ENCODE peak calls at places on chromosome 1, in five cellular contexts. One of them, this sample, is unnamed.

GRCh38 chr1:231619257-231619634 is 7.3 kb upstream of the DISC1 start:
- DNase-seq in lung: no peak
- DNase-seq in pancreas: no peak
- DNase-seq in testis: no peak
- DNase-seq in adrenal gland: no peak
- DNase-seq in this sample: no peak

GRCh38 chr1:58861510-58861909 is 77.7 kb upstream of the JUN start:
- DNase-seq in testis: no peak
- DNase-seq in adrenal gland: no peak
- DNase-seq in pancreas: no peak
- DNase-seq in lung: no peak
- DNase-seq in this sample: no peak

GRCh38 chr1:164726235-164726634 is 167.3 kb downstream of the PBX1 start:
- DNase-seq in testis: no peak
- DNase-seq in lung: no peak
- DNase-seq in adrenal gland: peak; percentile 41
- DNase-seq in pancreas: no peak
- DNase-seq in this sample: no peak

GRCh38 chr1:186765446-186765845 is 63.3 kb upstream of the PLA2G4A start:
- DNase-seq in adrenal gland: no peak
- DNase-seq in testis: no peak
- DNase-seq in lung: no peak
- DNase-seq in pancreas: no peak
- DNase-seq in this sample: no peak

GRCh38 chr1:209080170-209080781 is 503.2 kb upstream of the CAMK1G start:
- DNase-seq in lung: no peak
- DNase-seq in testis: no peak
- DNase-seq in adrenal gland: no peak
- DNase-seq in pancreas: no peak
- DNase-seq in this sample: no peak

GRCh38 chr1:76668046-76668445 is 199.2 kb upstream of the ST6GALNAC5 start:
- DNase-seq in adrenal gland: no peak
- DNase-seq in lung: no peak
- DNase-seq in pancreas: no peak
- DNase-seq in testis: no peak
- DNase-seq in this sample: no peak

GRCh38 chr1:106523448-106523847 is 533.0 kb upstream of the PRMT6 start:
- DNase-seq in lung: no peak
- DNase-seq in testis: no peak
- DNase-seq in adrenal gland: no peak
- DNase-seq in pancreas: no peak
- DNase-seq in this sample: no peak

GRCh38 chr1:234624718-234625117 is 14.7 kb upstream of the IRF2BP2 start:
- DNase-seq in adrenal gland: no peak
- DNase-seq in pancreas: no peak
- DNase-seq in lung: no peak
- DNase-seq in testis: no peak
- DNase-seq in this sample: no peak

GRCh38 chr1:45623972-45624371 is at the start of gene CCDC17:
- DNase-seq in testis: no peak
- DNase-seq in pancreas: no peak
- DNase-seq in lung: no peak
- DNase-seq in adrenal gland: no peak
- DNase-seq in this sample: no peak

GRCh38 chr1:218374401-218374848 is 29.3 kb downstream of the TGFB2 start:
- DNase-seq in lung: no peak
- DNase-seq in pancreas: no peak
- DNase-seq in adrenal gland: no peak
- DNase-seq in testis: no peak
- DNase-seq in this sample: no peak

GRCh38 chr1:16348414-16349182 is 3.7 kb downstream of the FBXO42 start:
- DNase-seq in adrenal gland: no peak
- DNase-seq in pancreas: no peak
- DNase-seq in lung: no peak
- DNase-seq in testis: peak; percentile 7
- DNase-seq in this sample: no peak

DNA sequence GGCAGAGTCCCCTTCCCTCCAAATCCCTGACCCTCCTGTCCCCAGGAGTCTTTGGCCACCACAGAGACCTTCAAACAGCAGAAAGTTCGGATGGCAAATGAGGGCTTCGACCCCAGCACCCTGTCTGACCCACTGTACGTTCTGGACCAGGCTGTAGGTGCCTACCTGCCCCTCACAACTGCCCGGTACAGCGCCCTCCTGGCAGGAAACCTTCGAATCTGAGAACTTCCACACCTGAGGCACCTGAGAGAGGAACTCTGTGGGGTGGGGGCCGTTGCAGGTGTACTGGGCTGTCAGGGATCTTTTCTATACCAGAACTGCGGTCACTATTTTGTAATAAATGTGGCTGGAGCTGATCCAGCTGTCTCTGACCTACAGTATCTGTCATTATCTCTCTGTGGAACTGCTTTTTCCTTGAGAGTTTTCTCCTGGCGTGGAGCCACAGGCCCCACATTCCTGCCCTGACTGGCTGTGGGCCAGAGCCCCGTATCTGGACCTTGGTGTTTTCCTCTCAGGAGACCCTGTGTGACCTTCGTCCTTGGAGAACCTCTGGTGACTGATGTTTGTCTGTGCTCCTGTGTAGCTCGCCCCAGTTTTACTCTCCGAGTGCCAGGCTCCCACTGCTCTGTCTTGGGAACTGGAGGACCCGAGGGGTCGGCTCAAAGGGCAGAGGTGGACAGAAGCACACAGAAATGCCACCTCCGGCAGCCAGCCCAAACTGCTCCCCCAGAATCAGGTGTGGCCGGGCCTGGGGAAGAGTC is 4.8 kb downstream of the SLC27A3 start:
- DNase-seq in adrenal gland: peak; percentile 82
- DNase-seq in testis: peak; percentile 69
- DNase-seq in lung: no peak
- DNase-seq in pancreas: peak; percentile 60
- DNase-seq in this sample: no peak
- H3K27me3 ChIP-seq in adrenal gland: no peaks in the 10 kb centered on the region
- H3K27me3 ChIP-seq in testis: no peaks in the 10 kb centered on the region
- H3K27me3 ChIP-seq in lung: no peaks in the 10 kb centered on the region
- H3K27me3 ChIP-seq in pancreas: no peaks in the 10 kb centered on the region
- H3K27me3 ChIP-seq in this sample: no peaks in the 10 kb centered on the region

GRCh38 chr1:109808703-109809102 is 45.0 kb upstream of the EPS8L3 start:
- DNase-seq in pancreas: no peak
- DNase-seq in lung: no peak
- DNase-seq in testis: no peak
- DNase-seq in adrenal gland: no peak
- DNase-seq in this sample: no peak
- H3K4me1 ChIP-seq in pancreas: no peaks in the 10 kb centered on the region
- H3K4me1 ChIP-seq in lung: peaks cover 15% of the 10 kb centered on the region
- H3K4me1 ChIP-seq in testis: peaks cover 4% of the 10 kb centered on the region
- H3K4me1 ChIP-seq in adrenal gland: no peaks in the 10 kb centered on the region
- H3K4me1 ChIP-seq in this sample: peaks cover 9% of the 10 kb centered on the region

DNA sequence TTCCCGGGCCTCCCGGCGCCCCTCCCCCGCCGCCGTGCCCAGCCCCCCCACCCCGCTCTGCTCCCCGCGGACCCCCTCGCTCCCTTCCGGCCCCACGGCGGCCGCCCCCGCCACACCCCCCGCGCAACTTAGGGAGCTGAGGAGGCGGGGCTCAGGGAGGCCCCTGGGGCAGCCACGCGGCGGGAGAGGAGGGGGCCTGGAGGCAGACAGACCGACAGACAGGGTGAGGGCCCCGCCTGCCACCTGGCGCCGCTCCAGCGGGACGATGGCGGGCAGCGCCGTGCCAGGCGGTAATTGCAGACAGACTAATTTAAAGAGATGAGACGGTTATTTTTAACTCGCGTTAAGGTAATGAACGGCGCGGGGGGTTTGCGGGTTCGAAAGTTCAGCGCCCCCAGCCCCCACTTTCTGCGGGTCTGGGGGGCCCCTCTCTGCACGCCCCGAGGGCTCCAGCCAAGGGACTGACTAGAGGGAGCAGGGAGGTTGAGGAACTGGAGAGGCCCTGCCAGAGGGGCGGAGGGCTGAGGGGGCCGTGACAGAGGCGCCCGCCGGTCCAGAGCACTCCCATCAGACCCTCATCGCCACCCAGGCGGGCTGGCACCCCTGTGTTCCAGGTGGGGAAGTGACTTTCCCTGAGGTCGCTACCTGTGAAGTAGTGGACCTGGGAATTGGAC is 5.3 kb downstream of the FOXO6 start:
- DNase-seq in adrenal gland: no peak
- DNase-seq in lung: no peak
- DNase-seq in pancreas: no peak
- DNase-seq in testis: no peak
- DNase-seq in this sample: no peak
- H3K27me3 ChIP-seq in adrenal gland: no peaks in the 10 kb centered on the region
- H3K27me3 ChIP-seq in lung: no peaks in the 10 kb centered on the region
- H3K27me3 ChIP-seq in pancreas: no peaks in the 10 kb centered on the region
- H3K27me3 ChIP-seq in testis: no peaks in the 10 kb centered on the region
- H3K27me3 ChIP-seq in this sample: no peaks in the 10 kb centered on the region

DNA sequence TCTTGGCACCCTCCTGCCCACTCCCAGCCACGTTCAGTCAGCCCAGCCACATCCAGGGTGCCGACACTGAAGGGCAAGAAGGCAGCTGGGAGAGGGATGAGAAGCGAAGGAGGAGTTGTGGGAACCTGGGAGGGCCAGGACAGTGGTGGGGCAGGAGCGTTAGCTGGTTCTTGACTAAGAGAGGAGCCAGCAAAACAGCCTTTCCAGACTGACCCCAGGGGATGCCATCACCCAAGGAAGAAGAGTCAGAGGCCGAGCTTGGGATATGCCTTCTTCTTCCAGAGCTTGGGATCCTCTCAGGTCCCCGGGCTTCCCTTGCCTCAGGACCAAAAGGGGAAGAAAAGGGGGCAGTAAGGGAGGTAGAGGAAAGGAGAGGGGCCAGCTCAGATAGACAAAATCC is 7.2 kb downstream of the INKA2 start:
- DNase-seq in testis: no peak
- DNase-seq in pancreas: no peak
- DNase-seq in lung: peak; percentile 22
- DNase-seq in adrenal gland: peak; percentile 8
- DNase-seq in this sample: no peak
- H3K4me1 ChIP-seq in testis: peaks cover 37% of the 10 kb centered on the region
- H3K4me1 ChIP-seq in pancreas: no peaks in the 10 kb centered on the region
- H3K4me1 ChIP-seq in lung: peaks cover 18% of the 10 kb centered on the region
- H3K4me1 ChIP-seq in adrenal gland: no peaks in the 10 kb centered on the region
- H3K4me1 ChIP-seq in this sample: peaks cover 22% of the 10 kb centered on the region

GRCh38 chr1:44417351-44418021 is 12.4 kb downstream of the RNF220 start:
- DNase-seq in pancreas: no peak
- DNase-seq in adrenal gland: no peak
- DNase-seq in lung: no peak
- DNase-seq in testis: peak; percentile 45
- DNase-seq in this sample: no peak
- H3K27me3 ChIP-seq in pancreas: peaks cover 25% of the 10 kb centered on the region
- H3K27me3 ChIP-seq in adrenal gland: peaks cover 90% of the 10 kb centered on the region
- H3K27me3 ChIP-seq in lung: peaks cover 9% of the 10 kb centered on the region
- H3K27me3 ChIP-seq in testis: peaks cover 3% of the 10 kb centered on the region
- H3K27me3 ChIP-seq in this sample: peaks cover 35% of the 10 kb centered on the region

This sample was measured in Peyer's patch.